ENCODE peak calls at places on chromosomes 7 and 10, in four cellular contexts. C, B, L and G are unnamed samples.

GRCh38 chr7:2099036-2099957 is 133.4 kb downstream of the MAD1L1 start:
- DNase-seq in C (no peak), B (no peak), L (no peak), G (no peak)

GRCh38 chr7:151377406-151377805 is 32.4 kb downstream of the WDR86 start:
- DNase-seq in C (no peak), B (no peak), L (no peak), G (no peak)

GRCh38 chr7:84258628-84259027 is 64.0 kb upstream of the SEMA3A start:
- DNase-seq in C (peak; percentile 76), B (no peak), L (no peak), G (no peak)

GRCh38 chr7:122844191-122844988 is 41.9 kb downstream of the CADPS2 start:
- DNase-seq in C (no peak), B (no peak), L (no peak), G (no peak)

GRCh38 chr7:108016841-108017775 is 14.1 kb upstream of the LAMB1 start:
- DNase-seq in C (peak; percentile 27), B (peak; percentile 65), L (no peak), G (no peak)

GRCh38 chr7:114864278-114864677 is 57.6 kb upstream of the MDFIC start:
- DNase-seq in C (peak; percentile 52), B (no peak), L (no peak), G (no peak)

GRCh38 chr7:141550694-141551079 is 523 bp upstream of the AGK start:
- DNase-seq in C (peak; percentile 4), B (peak; percentile 7), L (no peak), G (peak; percentile 13)

GRCh38 chr7:30424536-30424935 is 54.0 kb downstream of the NOD1 start:
- DNase-seq in C (no peak), B (no peak), L (no peak), G (no peak)

GRCh38 chr10:133100706-133101463 is 13.2 kb downstream of the ADGRA1 start:
- DNase-seq in C (no peak), B (no peak), L (no peak), G (peak; percentile 50)

GRCh38 chr10:56547163-56547562 is 186.1 kb upstream of the ZWINT start:
- DNase-seq in C (no peak), B (no peak), L (no peak), G (no peak)

GRCh38 chr7:127885843-127886242 is 145.4 kb downstream of the LRRC4 start:
- DNase-seq in C (peak; percentile 73), B (peak; percentile 54), L (no peak), G (no peak)

GRCh38 chr10:110524864-110525242 is 27.1 kb downstream of the DUSP5 start:
- DNase-seq in C (no peak), B (no peak), L (no peak), G (no peak)